ENCODE peak calls at places on chromosomes 7 and 10, in ten cellular contexts. Q, V, W, G, D, I, H, K, B and Z are unnamed samples.

GRCh38 chr7:132687981-132688383 is 111.7 kb upstream of the PLXNA4 start:
- DNase-seq in Q (no peak), V (no peak), W (no peak), G (no peak), D (no peak), I (no peak), H (no peak), K (no peak), B (no peak), Z (no peak)

GRCh38 chr7:132135986-132136385 is 440.3 kb downstream of the PLXNA4 start:
- DNase-seq in Q (no peak), V (no peak), W (no peak), G (no peak), D (no peak), I (no peak), H (no peak), K (no peak), B (peak), Z (no peak)

GRCh38 chr7:48165157-48165556 is 6.1 kb upstream of the ABCA13 start:
- DNase-seq in Q (no peak), V (no peak), W (no peak), G (no peak), D (no peak), I (no peak), H (no peak), K (no peak), B (no peak), Z (no peak)

GRCh38 chr7:50988465-50988864 is 205.8 kb upstream of the GRB10 start:
- DNase-seq in Q (no peak), V (no peak), W (no peak), G (no peak), D (no peak), I (no peak), H (no peak), K (no peak), B (no peak), Z (no peak)

GRCh38 chr7:42831051-42831952 is 80.6 kb downstream of the C7orf25 start:
- DNase-seq in Q (no peak), V (peak), W (peak), G (peak), D (peak), I (no peak), H (no peak), K (peak), B (peak), Z (peak)

GRCh38 chr7:18866359-18867036 is 250.9 kb downstream of the TWIST1 start:
- DNase-seq in Q (peak), V (no peak), W (no peak), G (no peak), D (peak), I (no peak), H (peak), K (peak), B (peak), Z (no peak)

GRCh38 chr7:66348531-66348930 is 143.4 kb downstream of the TPST1 start:
- DNase-seq in Q (no peak), V (no peak), W (no peak), G (no peak), D (no peak), I (no peak), H (no peak), K (no peak), B (no peak), Z (no peak)

GRCh38 chr7:25014735-25015134 is 34.8 kb upstream of the OSBPL3 start:
- DNase-seq in Q (no peak), V (no peak), W (no peak), G (no peak), D (peak), I (no peak), H (no peak), K (peak), B (no peak), Z (no peak)

GRCh38 chr10:49748006-49748405 is 14.1 kb downstream of the OGDHL start:
- DNase-seq in Q (no peak), V (no peak), W (no peak), G (no peak), D (no peak), I (no peak), H (peak), K (no peak), B (no peak), Z (no peak)

GRCh38 chr7:98400538-98401427 is at the start of gene BAIAP2L1:
- DNase-seq in Q (peak), V (peak), W (no peak), G (peak), D (peak), I (peak), H (peak), K (peak), B (peak), Z (peak)

GRCh38 chr10:114271779-114272167 is 32.7 kb downstream of the VWA2 start:
- DNase-seq in Q (no peak), V (no peak), W (no peak), G (no peak), D (peak), I (no peak), H (no peak), K (peak), B (peak), Z (peak)

GRCh38 chr10:5317547-5318107 is 47.1 kb upstream of the UCN3 start:
- DNase-seq in Q (peak), V (no peak), W (no peak), G (peak), D (peak), I (peak), H (no peak), K (peak), B (peak), Z (peak)

GRCh38 chr7:139687980-139688632 is 89.7 kb downstream of the HIPK2 start:
- DNase-seq in Q (no peak), V (no peak), W (peak), G (no peak), D (no peak), I (no peak), H (no peak), K (peak), B (no peak), Z (peak)

GRCh38 chr7:117605712-117606111 is 125.9 kb downstream of the CFTR start:
- DNase-seq in Q (no peak), V (no peak), W (no peak), G (no peak), D (no peak), I (no peak), H (no peak), K (no peak), B (no peak), Z (no peak)

GRCh38 chr10:88472540-88472939 is 110.6 kb downstream of the RNLS start:
- DNase-seq in Q (no peak), V (no peak), W (no peak), G (no peak), D (peak), I (no peak), H (no peak), K (peak), B (no peak), Z (no peak)

GRCh38 chr7:141974831-141975230 is 1.3 kb upstream of the TAS2R38 start:
- DNase-seq in Q (no peak), V (no peak), W (no peak), G (peak), D (no peak), I (no peak), H (no peak), K (peak), B (peak), Z (peak)

GRCh38 chr7:46100521-46100920 is 179.4 kb upstream of the IGFBP3 start:
- DNase-seq in Q (no peak), V (no peak), W (no peak), G (no peak), D (peak), I (no peak), H (no peak), K (no peak), B (no peak), Z (no peak)